ENCODE peak calls at places on chromosomes 1 and 21, in ten cellular contexts. One of them, this sample, is unnamed.

GRCh38 chr1:159924791-159925712 is at the start of gene TAGLN2:
- DNase-seq in GOT3: peak
- DNase-seq in endothelial cell: peak
- DNase-seq in NCI-H510A: peak
- DNase-seq in NCI-H1092 treated with DMSO at 0.1 percent for 48 hours: no peak
- DNase-seq in Calu3: peak
- DNase-seq in brain microvascular endothelial cell: peak
- DNase-seq in A549: peak
- DNase-seq in GM19239: peak
- DNase-seq in Ammon's horn: peak
- DNase-seq in this sample: peak

GRCh38 chr1:64489707-64490106 is 19.8 kb downstream of the CACHD1 start:
- DNase-seq in brain microvascular endothelial cell: no peak
- DNase-seq in GM19239: no peak
- DNase-seq in A549: no peak
- DNase-seq in Ammon's horn: no peak
- DNase-seq in NCI-H510A: no peak
- DNase-seq in NCI-H1092 treated with DMSO at 0.1 percent for 48 hours: no peak
- DNase-seq in Calu3: no peak
- DNase-seq in GOT3: no peak
- DNase-seq in endothelial cell: no peak
- DNase-seq in this sample: no peak

GRCh38 chr21:32958288-32958992 is 67.3 kb upstream of the OLIG2 start:
- DNase-seq in GM19239: no peak
- DNase-seq in Calu3: peak
- DNase-seq in brain microvascular endothelial cell: no peak
- DNase-seq in Ammon's horn: no peak
- DNase-seq in NCI-H1092 treated with DMSO at 0.1 percent for 48 hours: no peak
- DNase-seq in A549: no peak
- DNase-seq in endothelial cell: peak
- DNase-seq in GOT3: no peak
- DNase-seq in NCI-H510A: no peak
- DNase-seq in this sample: no peak

GRCh38 chr1:175514309-175515001 is 228.9 kb downstream of the TNR start:
- DNase-seq in NCI-H1092 treated with DMSO at 0.1 percent for 48 hours: no peak
- DNase-seq in Calu3: no peak
- DNase-seq in endothelial cell: peak
- DNase-seq in brain microvascular endothelial cell: no peak
- DNase-seq in GOT3: no peak
- DNase-seq in NCI-H510A: no peak
- DNase-seq in Ammon's horn: no peak
- DNase-seq in A549: no peak
- DNase-seq in GM19239: no peak
- DNase-seq in this sample: peak

GRCh38 chr21:18387994-18388393 is 15.6 kb downstream of the TMPRSS15 start:
- DNase-seq in GM19239: no peak
- DNase-seq in brain microvascular endothelial cell: no peak
- DNase-seq in NCI-H510A: no peak
- DNase-seq in endothelial cell: no peak
- DNase-seq in NCI-H1092 treated with DMSO at 0.1 percent for 48 hours: no peak
- DNase-seq in GOT3: no peak
- DNase-seq in A549: no peak
- DNase-seq in Ammon's horn: no peak
- DNase-seq in Calu3: no peak
- DNase-seq in this sample: no peak

GRCh38 chr1:2921970-2922686 is 99.1 kb upstream of the ACTRT2 start:
- DNase-seq in GOT3: no peak
- DNase-seq in brain microvascular endothelial cell: no peak
- DNase-seq in GM19239: peak
- DNase-seq in endothelial cell: no peak
- DNase-seq in A549: peak
- DNase-seq in Calu3: peak
- DNase-seq in NCI-H1092 treated with DMSO at 0.1 percent for 48 hours: peak
- DNase-seq in Ammon's horn: no peak
- DNase-seq in NCI-H510A: no peak
- DNase-seq in this sample: peak

GRCh38 chr1:229325873-229326502 is 16.9 kb downstream of the CCSAP start:
- DNase-seq in A549: no peak
- DNase-seq in Ammon's horn: no peak
- DNase-seq in GM19239: no peak
- DNase-seq in Calu3: no peak
- DNase-seq in NCI-H510A: no peak
- DNase-seq in NCI-H1092 treated with DMSO at 0.1 percent for 48 hours: no peak
- DNase-seq in endothelial cell: no peak
- DNase-seq in GOT3: no peak
- DNase-seq in brain microvascular endothelial cell: no peak
- DNase-seq in this sample: no peak

GRCh38 chr1:22636369-22636768 is at the start of gene C1QA:
- DNase-seq in NCI-H510A: no peak
- DNase-seq in endothelial cell: no peak
- DNase-seq in brain microvascular endothelial cell: no peak
- DNase-seq in Ammon's horn: peak
- DNase-seq in NCI-H1092 treated with DMSO at 0.1 percent for 48 hours: no peak
- DNase-seq in GM19239: no peak
- DNase-seq in A549: no peak
- DNase-seq in Calu3: no peak
- DNase-seq in GOT3: no peak
- DNase-seq in this sample: peak

GRCh38 chr1:228015276-228016180 is 8.7 kb downstream of the WNT3A start:
- DNase-seq in A549: peak
- DNase-seq in GM19239: no peak
- DNase-seq in NCI-H510A: no peak
- DNase-seq in Calu3: no peak
- DNase-seq in Ammon's horn: no peak
- DNase-seq in GOT3: no peak
- DNase-seq in brain microvascular endothelial cell: peak
- DNase-seq in endothelial cell: no peak
- DNase-seq in NCI-H1092 treated with DMSO at 0.1 percent for 48 hours: no peak
- DNase-seq in this sample: no peak

GRCh38 chr1:206679738-206680211 is 4.9 kb upstream of the MAPKAPK2 start:
- DNase-seq in GM19239: peak
- DNase-seq in NCI-H1092 treated with DMSO at 0.1 percent for 48 hours: no peak
- DNase-seq in NCI-H510A: no peak
- DNase-seq in Ammon's horn: peak
- DNase-seq in GOT3: no peak
- DNase-seq in brain microvascular endothelial cell: no peak
- DNase-seq in A549: no peak
- DNase-seq in Calu3: no peak
- DNase-seq in endothelial cell: no peak
- DNase-seq in this sample: peak

GRCh38 chr1:86430376-86430775 is 6.4 kb downstream of the CLCA2 start:
- DNase-seq in endothelial cell: no peak
- DNase-seq in A549: no peak
- DNase-seq in GM19239: no peak
- DNase-seq in Calu3: peak
- DNase-seq in NCI-H1092 treated with DMSO at 0.1 percent for 48 hours: no peak
- DNase-seq in NCI-H510A: no peak
- DNase-seq in Ammon's horn: no peak
- DNase-seq in GOT3: no peak
- DNase-seq in brain microvascular endothelial cell: no peak
- DNase-seq in this sample: peak

GRCh38 chr1:109547412-109548320 is 749 bp upstream of the GNAI3 start:
- DNase-seq in Calu3: no peak
- DNase-seq in endothelial cell: no peak
- DNase-seq in NCI-H510A: no peak
- DNase-seq in Ammon's horn: peak
- DNase-seq in brain microvascular endothelial cell: no peak
- DNase-seq in GOT3: no peak
- DNase-seq in NCI-H1092 treated with DMSO at 0.1 percent for 48 hours: no peak
- DNase-seq in A549: no peak
- DNase-seq in GM19239: no peak
- DNase-seq in this sample: peak

GRCh38 chr21:45997495-45998275 is 16.1 kb downstream of the COL6A1 start:
- DNase-seq in NCI-H1092 treated with DMSO at 0.1 percent for 48 hours: no peak
- DNase-seq in Calu3: no peak
- DNase-seq in brain microvascular endothelial cell: no peak
- DNase-seq in A549: no peak
- DNase-seq in endothelial cell: peak
- DNase-seq in Ammon's horn: no peak
- DNase-seq in NCI-H510A: no peak
- DNase-seq in GOT3: no peak
- DNase-seq in GM19239: no peak
- DNase-seq in this sample: no peak

GRCh38 chr1:34985063-34985770 is at the start of gene TMEM35B:
- DNase-seq in Ammon's horn: peak
- DNase-seq in A549: peak
- DNase-seq in endothelial cell: peak
- DNase-seq in NCI-H510A: peak
- DNase-seq in GOT3: peak
- DNase-seq in Calu3: peak
- DNase-seq in GM19239: peak
- DNase-seq in NCI-H1092 treated with DMSO at 0.1 percent for 48 hours: peak
- DNase-seq in brain microvascular endothelial cell: peak
- DNase-seq in this sample: peak

GRCh38 chr1:20930427-20930826 is 143.3 kb upstream of the HP1BP3 start:
- DNase-seq in brain microvascular endothelial cell: no peak
- DNase-seq in A549: no peak
- DNase-seq in Ammon's horn: no peak
- DNase-seq in endothelial cell: no peak
- DNase-seq in NCI-H1092 treated with DMSO at 0.1 percent for 48 hours: no peak
- DNase-seq in Calu3: no peak
- DNase-seq in NCI-H510A: no peak
- DNase-seq in GM19239: no peak
- DNase-seq in GOT3: no peak
- DNase-seq in this sample: no peak

GRCh38 chr1:5311634-5312298 is 657.4 kb downstream of the AJAP1 start:
- DNase-seq in brain microvascular endothelial cell: no peak
- DNase-seq in Calu3: no peak
- DNase-seq in A549: no peak
- DNase-seq in GOT3: no peak
- DNase-seq in GM19239: no peak
- DNase-seq in Ammon's horn: no peak
- DNase-seq in NCI-H1092 treated with DMSO at 0.1 percent for 48 hours: no peak
- DNase-seq in endothelial cell: no peak
- DNase-seq in NCI-H510A: no peak
- DNase-seq in this sample: no peak

GRCh38 chr1:8794605-8795004 is 22.8 kb downstream of the RERE start:
- DNase-seq in NCI-H1092 treated with DMSO at 0.1 percent for 48 hours: no peak
- DNase-seq in endothelial cell: no peak
- DNase-seq in A549: no peak
- DNase-seq in Calu3: peak
- DNase-seq in brain microvascular endothelial cell: no peak
- DNase-seq in Ammon's horn: no peak
- DNase-seq in GM19239: no peak
- DNase-seq in NCI-H510A: peak
- DNase-seq in GOT3: no peak
- DNase-seq in this sample: no peak

GRCh38 chr1:147273409-147274307 is 31.2 kb downstream of the CHD1L start:
- DNase-seq in GOT3: no peak
- DNase-seq in A549: peak
- DNase-seq in GM19239: peak
- DNase-seq in brain microvascular endothelial cell: peak
- DNase-seq in endothelial cell: peak
- DNase-seq in Ammon's horn: peak
- DNase-seq in Calu3: peak
- DNase-seq in NCI-H1092 treated with DMSO at 0.1 percent for 48 hours: peak
- DNase-seq in NCI-H510A: peak
- DNase-seq in this sample: peak

GRCh38 chr1:108686609-108687313 is 5.3 kb upstream of the PRPF38B start:
- DNase-seq in brain microvascular endothelial cell: no peak
- DNase-seq in GOT3: no peak
- DNase-seq in GM19239: no peak
- DNase-seq in Ammon's horn: no peak
- DNase-seq in endothelial cell: no peak
- DNase-seq in A549: no peak
- DNase-seq in Calu3: no peak
- DNase-seq in NCI-H510A: no peak
- DNase-seq in NCI-H1092 treated with DMSO at 0.1 percent for 48 hours: no peak
- DNase-seq in this sample: no peak

GRCh38 chr1:195053478-195053877 is 1554.8 kb downstream of the KCNT2 start:
- DNase-seq in GM19239: no peak
- DNase-seq in NCI-H1092 treated with DMSO at 0.1 percent for 48 hours: no peak
- DNase-seq in Calu3: no peak
- DNase-seq in A549: no peak
- DNase-seq in brain microvascular endothelial cell: no peak
- DNase-seq in Ammon's horn: no peak
- DNase-seq in GOT3: no peak
- DNase-seq in endothelial cell: no peak
- DNase-seq in NCI-H510A: no peak
- DNase-seq in this sample: no peak

GRCh38 chr1:46175243-46175642 is 356 bp downstream of the TSPAN1 start:
- DNase-seq in NCI-H1092 treated with DMSO at 0.1 percent for 48 hours: no peak
- DNase-seq in Calu3: no peak
- DNase-seq in GOT3: no peak
- DNase-seq in GM19239: no peak
- DNase-seq in Ammon's horn: no peak
- DNase-seq in endothelial cell: no peak
- DNase-seq in NCI-H510A: no peak
- DNase-seq in brain microvascular endothelial cell: no peak
- DNase-seq in A549: no peak
- DNase-seq in this sample: no peak

GRCh38 chr1:203114202-203114601 is 13.3 kb upstream of the ADORA1 start:
- DNase-seq in Ammon's horn: no peak
- DNase-seq in NCI-H510A: no peak
- DNase-seq in GOT3: no peak
- DNase-seq in NCI-H1092 treated with DMSO at 0.1 percent for 48 hours: no peak
- DNase-seq in Calu3: no peak
- DNase-seq in GM19239: no peak
- DNase-seq in brain microvascular endothelial cell: no peak
- DNase-seq in endothelial cell: no peak
- DNase-seq in A549: no peak
- DNase-seq in this sample: no peak

GRCh38 chr1:40432644-40433385 is 17.5 kb upstream of the ZFP69B start:
- DNase-seq in Calu3: no peak
- DNase-seq in GOT3: no peak
- DNase-seq in Ammon's horn: no peak
- DNase-seq in brain microvascular endothelial cell: no peak
- DNase-seq in GM19239: no peak
- DNase-seq in endothelial cell: no peak
- DNase-seq in A549: no peak
- DNase-seq in NCI-H1092 treated with DMSO at 0.1 percent for 48 hours: no peak
- DNase-seq in NCI-H510A: no peak
- DNase-seq in this sample: no peak

GRCh38 chr1:64941466-64942117 is 24.8 kb downstream of the JAK1 start:
- DNase-seq in GOT3: no peak
- DNase-seq in Ammon's horn: no peak
- DNase-seq in NCI-H510A: no peak
- DNase-seq in NCI-H1092 treated with DMSO at 0.1 percent for 48 hours: no peak
- DNase-seq in A549: no peak
- DNase-seq in GM19239: no peak
- DNase-seq in brain microvascular endothelial cell: no peak
- DNase-seq in endothelial cell: no peak
- DNase-seq in Calu3: no peak
- DNase-seq in this sample: no peak

GRCh38 chr21:36499578-36500471 is 19.9 kb upstream of the CLDN14 start:
- DNase-seq in NCI-H510A: no peak
- DNase-seq in endothelial cell: no peak
- DNase-seq in GOT3: no peak
- DNase-seq in Calu3: no peak
- DNase-seq in A549: no peak
- DNase-seq in GM19239: no peak
- DNase-seq in NCI-H1092 treated with DMSO at 0.1 percent for 48 hours: no peak
- DNase-seq in brain microvascular endothelial cell: peak
- DNase-seq in Ammon's horn: no peak
- DNase-seq in this sample: no peak

GRCh38 chr1:55054396-55054795 is 15.0 kb downstream of the PCSK9 start:
- DNase-seq in GM19239: no peak
- DNase-seq in endothelial cell: no peak
- DNase-seq in GOT3: no peak
- DNase-seq in NCI-H510A: no peak
- DNase-seq in Calu3: no peak
- DNase-seq in A549: no peak
- DNase-seq in brain microvascular endothelial cell: no peak
- DNase-seq in Ammon's horn: no peak
- DNase-seq in NCI-H1092 treated with DMSO at 0.1 percent for 48 hours: no peak
- DNase-seq in this sample: no peak

GRCh38 chr1:81887421-81887820 is 86.7 kb downstream of the ADGRL2 start:
- DNase-seq in GOT3: no peak
- DNase-seq in Calu3: no peak
- DNase-seq in endothelial cell: no peak
- DNase-seq in brain microvascular endothelial cell: no peak
- DNase-seq in A549: no peak
- DNase-seq in NCI-H510A: no peak
- DNase-seq in Ammon's horn: no peak
- DNase-seq in NCI-H1092 treated with DMSO at 0.1 percent for 48 hours: no peak
- DNase-seq in GM19239: no peak
- DNase-seq in this sample: no peak

GRCh38 chr1:116899529-116899928 is 10.2 kb upstream of the PTGFRN start:
- DNase-seq in brain microvascular endothelial cell: no peak
- DNase-seq in A549: no peak
- DNase-seq in GOT3: no peak
- DNase-seq in Calu3: no peak
- DNase-seq in endothelial cell: no peak
- DNase-seq in GM19239: no peak
- DNase-seq in Ammon's horn: no peak
- DNase-seq in NCI-H510A: no peak
- DNase-seq in NCI-H1092 treated with DMSO at 0.1 percent for 48 hours: no peak
- DNase-seq in this sample: no peak

This sample was measured in NB4.